ENCODE peak calls at places on chromosomes 5 and 9, in five cellular contexts. Y is HepG2, F is IMR-90, X is prostate gland, C is transverse colon. N is an unnamed sample.

GRCh38 chr9:14222149-14222835 is 91.6 kb downstream of the NFIB start:
- DNase-seq in Y (no peak), F (no peak), X (no peak), C (no peak), N (no peak)

GRCh38 chr9:86534572-86535258 is 180.5 kb upstream of the TUT7 start:
- DNase-seq in Y (no peak), X (no peak), F (peak), C (no peak), N (no peak)

GRCh38 chr9:74503219-74503618 is 6.1 kb downstream of the RORB start:
- DNase-seq in Y (no peak), X (no peak), C (no peak), F (no peak), N (no peak)

GRCh38 chr9:76373173-76373771 is 21.0 kb downstream of the RFK start:
- DNase-seq in X (no peak), F (peak), C (peak), Y (peak), N (no peak)

GRCh38 chr5:109299557-109299956 is 110.2 kb downstream of the PJA2 start:
- DNase-seq in C (no peak), F (no peak), Y (no peak), X (no peak), N (no peak)

GRCh38 chr5:38265546-38266179 is 7.3 kb downstream of the EGFLAM start:
- DNase-seq in X (peak), C (peak), F (peak), Y (peak), N (peak)

GRCh38 chr5:103259705-103260355 is 1.3 kb downstream of the MACIR start:
- DNase-seq in Y (peak), F (peak), C (peak), X (no peak), N (no peak)

GRCh38 chr9:121774715-121775613 is 123.5 kb downstream of the DAB2IP start:
- DNase-seq in Y (no peak), F (no peak), C (no peak), X (no peak), N (no peak)

GRCh38 chr5:172740483-172741205 is 30.4 kb downstream of the DUSP1 start:
- DNase-seq in Y (no peak), X (peak), C (peak), F (peak), N (no peak)

GRCh38 chr9:108272350-108272899 is 583.4 kb downstream of the ACTL7B start:
- DNase-seq in C (peak), Y (peak), F (peak), X (peak), N (peak)

GRCh38 chr9:28007097-28007817 is 434.0 kb upstream of the C9orf72 start:
- DNase-seq in F (no peak), X (no peak), Y (no peak), C (no peak), N (no peak)
- TF ChIP-seq POLR2A in F (no peak), X (no peak), Y (no peak), C (no peak), N (no peak)

DNA sequence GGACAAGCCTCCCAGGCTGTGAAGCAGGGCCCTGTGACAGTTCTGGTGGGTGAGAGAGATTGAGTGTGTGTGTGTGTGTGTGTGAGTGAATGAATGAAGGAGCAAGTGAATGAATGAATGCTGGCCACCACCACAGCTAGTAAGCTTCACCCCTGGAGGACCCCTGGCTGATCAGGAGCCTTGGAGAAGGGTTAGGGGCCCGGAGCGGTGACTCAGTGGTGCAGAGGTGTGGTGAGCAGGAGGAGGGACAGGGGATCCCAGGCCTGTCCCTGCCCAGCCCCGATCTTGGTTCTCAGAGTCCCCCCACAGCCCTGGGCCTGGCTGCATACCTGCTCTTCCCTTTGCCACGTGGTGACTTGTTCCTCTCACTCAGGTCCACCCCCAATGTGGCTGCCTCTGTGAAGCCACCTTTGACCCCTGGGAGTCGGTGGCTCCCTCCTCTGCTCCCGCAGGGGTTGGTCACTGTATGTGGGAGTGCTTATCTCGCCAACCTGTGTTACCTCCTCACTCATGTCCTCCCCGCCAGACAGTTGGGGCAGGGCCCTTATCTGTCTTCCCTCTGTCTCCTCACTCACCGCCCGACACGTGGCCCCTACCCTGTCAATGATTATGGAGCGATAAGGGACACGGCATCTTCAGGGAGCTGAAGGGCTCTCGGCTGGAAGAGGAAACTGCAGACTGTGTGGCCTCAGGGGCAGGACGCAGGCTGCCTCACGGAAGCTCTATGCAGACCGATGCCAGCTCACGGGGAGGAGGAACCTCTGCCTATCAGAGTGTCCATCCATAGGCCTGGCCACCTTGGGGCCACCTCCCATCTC is 99.9 kb upstream of the PITX1 start:
- DNase-seq in F (no peak), X (no peak), Y (peak), C (peak), N (peak)
- TF ChIP-seq POLR2A in F (no peak), X (no peak), Y (peak), C (peak), N (no peak)

GRCh38 chr5:126527158-126527557 is 67.9 kb downstream of the ALDH7A1 start:
- DNase-seq in X (no peak), Y (no peak), F (no peak), C (no peak), N (no peak)

GRCh38 chr5:126526493-126526892 is 68.5 kb downstream of the ALDH7A1 start:
- DNase-seq in Y (no peak), X (no peak), F (no peak), C (no peak), N (no peak)

GRCh38 chr5:126527892-126528291 is 67.1 kb downstream of the ALDH7A1 start:
- DNase-seq in X (no peak), Y (no peak), C (no peak), F (peak), N (no peak)

GRCh38 chr5:126523818-126524522 is 71.0 kb downstream of the ALDH7A1 start:
- DNase-seq in Y (no peak), F (peak), C (no peak), X (no peak), N (no peak)

DNA sequence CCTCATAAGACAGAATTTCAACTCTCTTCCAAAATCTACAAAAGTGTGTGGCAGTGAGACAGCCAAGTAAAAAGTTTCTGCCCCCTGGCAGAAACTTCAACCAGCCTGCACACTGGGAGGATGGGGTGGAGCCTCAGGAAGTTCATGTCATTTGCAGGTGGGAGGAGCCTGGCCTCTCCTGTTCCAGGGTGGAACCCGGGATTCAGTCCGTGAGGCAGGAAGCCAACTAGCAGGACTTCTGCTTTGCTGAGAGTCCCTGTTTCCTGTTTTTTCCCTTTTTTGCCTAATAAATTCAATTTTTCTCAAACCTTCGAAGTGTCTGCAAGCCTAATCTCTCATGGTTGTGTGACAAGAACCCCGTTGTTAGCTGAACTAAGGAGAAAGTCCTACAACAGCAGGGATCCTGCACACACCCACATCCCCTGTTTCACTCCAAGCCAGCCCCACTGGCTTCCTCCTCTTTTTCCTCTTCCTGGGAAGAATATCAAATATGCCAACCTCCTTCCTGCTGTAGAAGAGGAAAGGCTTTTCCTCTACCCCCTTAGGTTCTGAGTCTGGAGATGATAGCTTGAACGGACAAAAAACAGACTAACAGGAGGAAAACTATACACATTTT is 69.3 kb downstream of the ALDH7A1 start:
- DNase-seq in F (peak), Y (peak), X (no peak), C (peak), N (no peak)
- TF ChIP-seq POLR2A in F (no peak), Y (peak), X (no peak), C (no peak), N (no peak)

DNA sequence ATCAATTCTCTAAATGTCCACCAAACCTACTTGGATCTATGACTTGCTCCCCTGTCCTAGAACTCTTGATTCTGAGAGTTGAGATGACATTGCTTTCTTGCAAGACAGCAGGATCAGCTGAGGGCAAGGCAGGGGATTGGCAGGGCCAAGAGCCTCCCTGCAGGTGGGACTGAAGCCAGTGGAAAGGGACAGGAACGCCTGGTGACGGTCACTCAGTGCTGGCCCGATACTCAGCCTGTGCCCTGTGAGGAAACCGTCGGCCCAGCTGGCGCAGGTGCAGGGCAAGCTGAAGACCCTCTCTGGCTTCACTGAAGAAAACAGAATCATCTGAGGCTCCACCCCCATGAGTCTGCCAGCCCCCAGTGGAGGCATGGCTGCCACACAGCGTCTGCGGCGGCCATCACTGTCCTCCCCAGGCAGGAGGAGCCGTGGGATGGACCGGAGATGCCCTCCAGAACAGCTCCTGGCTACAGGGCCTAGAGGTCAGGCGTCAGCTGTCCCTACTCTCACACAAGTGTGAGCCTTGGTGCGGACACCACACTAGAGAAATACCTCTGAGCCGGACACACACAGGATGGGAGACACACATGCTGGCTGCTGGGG is 14.7 kb downstream of the UBAC1 start:
- DNase-seq in F (no peak), X (no peak), C (no peak), Y (no peak), N (no peak)
- TF ChIP-seq POLR2A in F (no peak), X (no peak), C (no peak), Y (no peak), N (no peak)

GRCh38 chr5:1182633-1183423 is 18.6 kb upstream of the SLC6A19 start:
- DNase-seq in C (peak), Y (peak), F (no peak), X (no peak), N (no peak)
- TF ChIP-seq POLR2A in C (no peak), Y (no peak), F (no peak), X (no peak), N (no peak)

N was measured in NB4.